ENCODE peak calls at places on chromosomes 16 and 17, in four cellular contexts. L is cardiac fibroblast, I is GM06990, B is endodermal cell. F is an unnamed sample.
A peak's percentile ranks its signal among the peaks of the same experiment; 100 is the strongest.

GRCh38 chr17:68421486-68421885 is 35.8 kb downstream of the WIPI1 start:
- DNase-seq in L (no peak), I (no peak), B (no peak), F (no peak)

GRCh38 chr17:45580914-45581313 is 90.4 kb upstream of the PLEKHM1 start:
- DNase-seq in L (no peak), I (no peak), B (no peak), F (no peak)

GRCh38 chr17:17737938-17738894 is 57.0 kb downstream of the RAI1 start:
- DNase-seq in L (no peak), I (no peak), B (peak; percentile 79), F (no peak)

GRCh38 chr17:82056729-82057621 is 5.3 kb downstream of the GPS1 start:
- DNase-seq in L (no peak), I (peak; percentile 20), B (no peak), F (no peak)

GRCh38 chr17:57870283-57870635 is 20.4 kb upstream of the MRPS23 start:
- DNase-seq in L (peak; percentile 38), I (no peak), B (no peak), F (no peak)

GRCh38 chr16:19119564-19119963 is 5.8 kb downstream of the ITPRIPL2 start:
- DNase-seq in L (peak; percentile 95), I (peak; percentile 51), B (no peak), F (peak; percentile 69)

GRCh38 chr16:47965439-47965838 is 190.4 kb downstream of the ABCC12 start:
- DNase-seq in L (peak; percentile 5), I (no peak), B (peak; percentile 75), F (no peak)

GRCh38 chr17:38685485-38685884 is 10.7 kb upstream of the EPOP start:
- DNase-seq in L (no peak), I (no peak), B (peak; percentile 42), F (no peak)

GRCh38 chr16:79543219-79543618 is 57.3 kb downstream of the MAF start:
- DNase-seq in L (no peak), I (no peak), B (no peak), F (no peak)

GRCh38 chr17:40313660-40314556 is 4.9 kb downstream of the RARA start:
- DNase-seq in L (no peak), I (no peak), B (no peak), F (no peak)

GRCh38 chr17:7750321-7750821 is 32.8 kb downstream of the DNAH2 start:
- DNase-seq in L (peak; percentile 87), I (no peak), B (no peak), F (peak; percentile 71)

GRCh38 chr17:41067281-41067680 is 1.6 kb upstream of the KRTAP2-4 start:
- DNase-seq in L (no peak), I (no peak), B (no peak), F (no peak)

GRCh38 chr17:38742431-38743308 is 5.5 kb downstream of the PCGF2 start:
- DNase-seq in L (peak; percentile 95), I (no peak), B (no peak), F (no peak)

GRCh38 chr17:1577186-1577585 is 14.6 kb upstream of the PITPNA start:
- DNase-seq in L (peak; percentile 92), I (no peak), B (peak; percentile 84), F (peak; percentile 55)

GRCh38 chr16:81646561-81646960 is 132.5 kb upstream of the PLCG2 start:
- DNase-seq in L (no peak), I (no peak), B (no peak), F (no peak)

GRCh38 chr17:65183736-65184135 is 46.6 kb downstream of the RGS9 start:
- DNase-seq in L (peak; percentile 75), I (no peak), B (peak; percentile 94), F (peak; percentile 69)

GRCh38 chr17:8918811-8919210 is 46.7 kb downstream of the PIK3R5 start:
- DNase-seq in L (peak; percentile 49), I (no peak), B (no peak), F (no peak)

GRCh38 chr16:67685388-67686112 is 18.9 kb downstream of the C16orf86 start:
- DNase-seq in L (no peak), I (peak; percentile 39), B (no peak), F (no peak)

GRCh38 chr16:75023019-75023418 is 24.2 kb downstream of the ZNRF1 start:
- DNase-seq in L (peak; percentile 50), I (no peak), B (no peak), F (no peak)

GRCh38 chr17:49193513-49194296 is 16.7 kb downstream of the GNGT2 start:
- DNase-seq in L (peak; percentile 69), I (peak; percentile 82), B (peak; percentile 86), F (no peak)

GRCh38 chr17:82636626-82637598 is 11.3 kb downstream of the WDR45B start:
- DNase-seq in L (no peak), I (no peak), B (peak; percentile 41), F (no peak)

GRCh38 chr17:47812146-47812920 is 9.3 kb downstream of the OSBPL7 start:
- DNase-seq in L (no peak), I (no peak), B (peak; percentile 32), F (no peak)

GRCh38 chr16:56971768-56972043 is 10.0 kb downstream of the CETP start:
- DNase-seq in L (no peak), I (no peak), B (no peak), F (no peak)

GRCh38 chr16:28984619-28985135 is at the start of gene LAT:
- DNase-seq in L (no peak), I (no peak), B (no peak), F (no peak)

GRCh38 chr17:17539591-17539990 is 43.4 kb upstream of the RASD1 start:
- DNase-seq in L (no peak), I (no peak), B (no peak), F (no peak)

GRCh38 chr17:13024526-13025263 is 6.9 kb upstream of the ELAC2 start:
- DNase-seq in L (peak; percentile 61), I (peak; percentile 49), B (peak; percentile 97), F (no peak)

GRCh38 chr17:77106874-77107358 is 33.9 kb upstream of the SEC14L1 start:
- DNase-seq in L (no peak), I (peak; percentile 43), B (peak; percentile 87), F (no peak)

DNA sequence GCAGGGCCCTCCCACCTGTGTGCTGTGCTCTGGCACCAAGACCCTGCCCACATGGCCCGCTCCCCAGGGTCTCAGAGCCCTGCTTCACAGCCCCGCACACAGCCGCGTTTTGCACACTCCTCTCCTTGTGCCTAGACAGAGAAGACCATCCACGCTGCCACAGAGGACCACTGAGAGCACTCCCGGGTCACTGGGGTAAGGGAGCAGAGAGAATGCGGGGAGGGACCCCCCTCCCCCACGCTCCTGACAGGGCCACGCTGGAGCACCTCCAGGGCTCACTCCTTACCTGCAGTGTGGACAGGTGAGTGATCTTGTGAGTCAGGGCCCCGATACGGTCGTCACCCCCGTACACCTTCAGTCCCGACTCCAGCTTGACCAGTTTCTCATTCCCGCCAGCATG is 7.0 kb downstream of the HAGH start:
- DNase-seq in L (no peak), I (no peak), B (no peak), F (no peak)
- TF ChIP-seq CTCF in L (no peak), I (no peak), B (no peak), F (no peak)

DNA sequence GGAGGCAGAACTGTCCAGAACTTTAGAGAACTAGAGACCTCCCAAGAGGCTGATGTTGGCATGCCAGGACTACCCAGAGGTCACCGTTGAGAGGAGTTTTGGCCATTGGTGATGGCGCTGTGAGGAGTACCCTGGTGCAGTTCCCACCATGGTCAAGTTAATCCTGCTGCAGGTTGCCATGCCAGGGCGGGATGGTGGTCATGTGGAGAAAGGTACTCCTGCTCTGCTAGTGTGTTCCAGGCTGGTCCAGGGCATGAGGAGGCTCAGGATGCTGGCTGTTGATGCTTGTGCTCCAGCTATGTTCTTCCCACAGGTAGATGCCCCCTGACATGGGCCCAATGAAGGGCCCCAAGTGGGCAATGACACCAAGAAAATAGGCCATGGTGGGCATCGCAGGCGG is 4.1 kb upstream of the PHF12 start:
- DNase-seq in L (no peak), I (no peak), B (no peak), F (no peak)
- H3K4me3 ChIP-seq in L (no peak overlapping the region), I (no peak overlapping the region), B (no peak overlapping the region), F (no peak overlapping the region)

DNA sequence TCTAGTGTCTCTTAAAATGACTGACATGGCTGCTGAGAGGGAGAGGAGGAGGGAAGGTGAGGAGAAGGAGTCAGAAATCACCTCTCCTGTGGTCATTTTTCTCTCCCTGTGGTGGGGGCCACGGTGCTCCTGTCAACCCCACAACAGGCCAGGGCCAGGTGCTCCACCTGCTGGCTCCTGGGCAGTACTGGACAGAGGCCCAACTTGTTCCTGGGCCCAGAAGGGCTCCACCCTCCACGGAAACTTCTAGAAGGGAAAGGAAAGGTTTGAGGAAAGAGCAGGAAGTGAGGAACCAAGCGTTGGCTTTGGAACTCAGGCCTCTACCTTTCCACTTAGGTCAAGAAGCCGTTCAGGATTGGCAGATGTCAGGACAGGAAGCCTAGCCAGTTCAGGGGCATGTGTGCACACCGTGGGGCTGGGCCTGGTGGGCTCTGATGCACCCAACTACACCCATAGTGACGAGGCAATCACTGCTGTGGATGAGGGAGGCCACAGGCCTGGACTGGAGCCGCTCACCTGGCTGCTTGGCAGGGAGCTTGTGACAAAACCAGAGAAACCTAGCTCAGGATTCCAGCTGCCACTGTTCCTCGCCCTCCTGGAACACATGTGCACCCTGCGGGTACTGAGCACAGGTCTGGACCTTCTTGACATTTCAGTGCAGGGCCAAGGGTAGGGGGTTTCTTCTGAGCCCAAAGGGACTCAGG is 36.1 kb downstream of the WNT3 start:
- DNase-seq in L (peak; percentile 47), I (no peak), B (peak; percentile 87), F (no peak)
- TF ChIP-seq CTCF in L (peak; percentile 74), I (peak; percentile 59), B (peak; percentile 89), F (peak; percentile 66)

GRCh38 chr17:72150632-72151460 is 30.0 kb downstream of the SOX9 start:
- DNase-seq in L (no peak), I (no peak), B (peak; percentile 92), F (no peak)
- H3K4me3 ChIP-seq in L (no peak overlapping the region), I (no peak overlapping the region), B (no peak overlapping the region), F (no peak overlapping the region)

GRCh38 chr17:19648475-19649406 is at the start of gene ALDH3A2:
- DNase-seq in L (peak; percentile 94), I (peak; percentile 94), B (peak; percentile 100), F (peak; percentile 31)

GRCh38 chr17:19647697-19648474 is 665 bp upstream of the ALDH3A2 start:
- DNase-seq in L (peak; percentile 87), I (no peak), B (peak; percentile 92), F (peak; percentile 21)

GRCh38 chr17:19644493-19645210 is 3.9 kb upstream of the ALDH3A2 start:
- DNase-seq in L (peak; percentile 13), I (no peak), B (no peak), F (no peak)

GRCh38 chr17:19646788-19647696 is 1.5 kb upstream of the ALDH3A2 start:
- DNase-seq in L (peak; percentile 36), I (no peak), B (peak; percentile 88), F (no peak)

GRCh38 chr17:19645608-19646250 is 2.8 kb upstream of the ALDH3A2 start:
- DNase-seq in L (peak; percentile 34), I (peak; percentile 28), B (peak; percentile 97), F (no peak)
- TF ChIP-seq CTCF in L (peak; percentile 69), I (peak; percentile 91), B (peak; percentile 97), F (no peak)

DNA sequence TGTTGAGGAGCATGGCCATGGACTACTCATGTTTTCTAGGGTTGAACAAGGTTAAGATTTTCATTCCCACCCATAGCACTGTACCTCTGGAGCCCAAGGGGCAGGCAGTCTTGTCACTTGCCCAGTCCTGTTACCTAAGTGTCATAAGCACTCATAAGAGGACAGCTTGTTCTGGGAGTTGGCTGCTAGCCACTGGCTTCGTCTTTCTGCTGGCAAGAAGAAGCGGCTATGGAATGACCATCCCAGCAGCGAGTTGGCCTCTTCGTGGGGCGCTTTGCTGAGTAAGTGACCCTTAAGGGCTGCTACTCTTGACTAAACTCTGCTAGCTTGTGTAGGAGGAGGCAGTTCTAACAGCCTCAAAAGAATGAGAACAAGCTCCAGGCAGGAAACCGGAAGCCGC is 7.4 kb downstream of the UBFD1 start:
- DNase-seq in L (peak; percentile 13), I (no peak), B (no peak), F (no peak)
- H3K4me3 ChIP-seq in L (no peak overlapping the region), I (no peak overlapping the region), B (no peak overlapping the region), F (no peak overlapping the region)

F was measured in AG04449.